ENCODE peak calls at places on chromosomes 6 and 20, in four cellular contexts. L is right lobe of liver, B is left ventricle myocardium superior, C is NB4. O is an unnamed sample.

GRCh38 chr20:47256665-47257236 is 99.7 kb downstream of the ZMYND8 start:
- DNase-seq in L (no peak), B (no peak), C (no peak), O (no peak)

GRCh38 chr20:62707981-62708521 is 585 bp upstream of the NTSR1 start:
- DNase-seq in L (no peak), B (peak; percentile 17), C (peak; percentile 79), O (no peak)

GRCh38 chr20:58481541-58482021 is 33.6 kb downstream of the APCDD1L start:
- DNase-seq in L (peak; percentile 58), B (no peak), C (peak; percentile 72), O (peak; percentile 59)

GRCh38 chr6:160264213-160264612 is 5.6 kb upstream of the SLC22A2 start:
- DNase-seq in L (no peak), B (no peak), C (no peak), O (no peak)

GRCh38 chr20:51926670-51927305 is 124.5 kb upstream of the SALL4 start:
- DNase-seq in L (no peak), B (no peak), C (peak; percentile 36), O (no peak)

GRCh38 chr6:130872250-130873095 is 45.3 kb downstream of the SMLR1 start:
- DNase-seq in L (peak; percentile 71), B (peak; percentile 81), C (peak; percentile 66), O (peak; percentile 81)

GRCh38 chr20:16476032-16476431 is 97.2 kb downstream of the KIF16B start:
- DNase-seq in L (no peak), B (no peak), C (peak; percentile 57), O (no peak)

GRCh38 chr6:134267917-134268361 is 50.0 kb downstream of the SGK1 start:
- DNase-seq in L (no peak), B (no peak), C (peak; percentile 87), O (peak; percentile 74)

GRCh38 chr6:169627736-169628423 is 73.9 kb downstream of the WDR27 start:
- DNase-seq in L (no peak), B (no peak), C (no peak), O (no peak)

GRCh38 chr20:53569606-53570307 is 23.9 kb downstream of the ZNF217 start:
- DNase-seq in L (no peak), B (no peak), C (no peak), O (no peak)

GRCh38 chr6:12208190-12208589 is 82.0 kb upstream of the EDN1 start:
- DNase-seq in L (peak; percentile 35), B (no peak), C (peak; percentile 88), O (no peak)

GRCh38 chr20:50359607-50360217 is 150.5 kb upstream of the PTPN1 start:
- DNase-seq in L (no peak), B (no peak), C (no peak), O (no peak)

GRCh38 chr20:49484180-49485140 is 2.0 kb upstream of the KCNB1 start:
- DNase-seq in L (peak; percentile 85), B (peak; percentile 89), C (peak; percentile 78), O (peak; percentile 91)

GRCh38 chr6:170289971-170290305 is 940 bp downstream of the DLL1 start:
- DNase-seq in L (no peak), B (no peak), C (no peak), O (no peak)

GRCh38 chr6:148905111-148905870 is 158.5 kb downstream of the UST start:
- DNase-seq in L (no peak), B (no peak), C (no peak), O (no peak)

GRCh38 chr20:37579091-37579490 is 51.4 kb upstream of the BLCAP start:
- DNase-seq in L (no peak), B (no peak), C (no peak), O (no peak)

GRCh38 chr20:61816606-61817005 is 249.1 kb downstream of the TAF4 start:
- DNase-seq in L (no peak), B (peak; percentile 17), C (no peak), O (no peak)

GRCh38 chr6:66161546-66162108 is 454.6 kb upstream of the EYS start:
- DNase-seq in L (no peak), B (no peak), C (no peak), O (no peak)

GRCh38 chr6:72042088-72042487 is 155.7 kb downstream of the RIMS1 start:
- DNase-seq in L (no peak), B (no peak), C (peak; percentile 12), O (no peak)

GRCh38 chr20:33668087-33668790 is 1.5 kb downstream of the ACTL10 start:
- DNase-seq in L (no peak), B (no peak), C (no peak), O (no peak)

GRCh38 chr20:50862546-50862945 is 67.7 kb downstream of the BCAS4 start:
- DNase-seq in L (no peak), B (no peak), C (no peak), O (no peak)

GRCh38 chr6:109523478-109523877 is 40.5 kb upstream of the ZBTB24 start:
- DNase-seq in L (no peak), B (no peak), C (no peak), O (no peak)

GRCh38 chr20:5735845-5736530 is 14.2 kb upstream of the SHLD1 start:
- DNase-seq in L (no peak), B (no peak), C (no peak), O (no peak)

GRCh38 chr20:2104236-2104635 is 2.6 kb downstream of the STK35 start:
- DNase-seq in L (no peak), B (no peak), C (no peak), O (no peak)

GRCh38 chr6:14382381-14383236 is 265.0 kb downstream of the CD83 start:
- DNase-seq in L (no peak), B (no peak), C (no peak), O (no peak)

GRCh38 chr20:59820204-59821041 is 113.0 kb downstream of the SYCP2 start:
- DNase-seq in L (no peak), B (peak; percentile 84), C (no peak), O (peak; percentile 31)

GRCh38 chr6:87832025-87832825 is 130.2 kb upstream of the AKIRIN2 start:
- DNase-seq in L (no peak), B (no peak), C (peak; percentile 49), O (no peak)

GRCh38 chr6:55433446-55434130 is 106.3 kb downstream of the GFRAL start:
- DNase-seq in L (no peak), B (no peak), C (peak; percentile 45), O (no peak)

GRCh38 chr6:54698974-54699373 is 147.6 kb upstream of the FAM83B start:
- DNase-seq in L (no peak), B (no peak), C (no peak), O (no peak)

GRCh38 chr6:11096109-11096508 is 2.5 kb downstream of the SMIM13 start:
- DNase-seq in L (no peak), B (no peak), C (peak; percentile 81), O (peak; percentile 37)

GRCh38 chr6:132937466-132937906 is 123.1 kb downstream of the RPS12 start:
- DNase-seq in L (peak; percentile 52), B (peak; percentile 32), C (peak; percentile 52), O (peak; percentile 60)

GRCh38 chr6:49030621-49031020 is 432.4 kb downstream of the MMUT start:
- DNase-seq in L (no peak), B (no peak), C (no peak), O (no peak)

GRCh38 chr6:162442675-162443074 is 284.9 kb downstream of the PRKN start:
- DNase-seq in L (no peak), B (no peak), C (peak; percentile 47), O (peak; percentile 66)

GRCh38 chr6:157822221-157823000 is 635 bp upstream of the SNX9 start:
- DNase-seq in L (no peak), B (no peak), C (peak; percentile 20), O (no peak)

O was measured in head of caudate nucleus.